ENCODE peak calls at places on chromosomes 3 and 15, in seven cellular contexts. X is NCI-H2029 treated with DMSO at 0.1 percent for 48 hours, S is D721Med, O is tibial artery, A is NCI-H1694 treated with DMSO at 0.1 percent for 48 hours, C is type B pancreatic cell, M is hepatic stellate cell. F is an unnamed sample.
A peak's percentile ranks its signal among the peaks of the same experiment; 100 is the strongest.

GRCh38 chr3:195425849-195426248 is 17.0 kb downstream of the ACAP2 start:
- DNase-seq in C (no peak), X (no peak), S (no peak), M (no peak), O (no peak), A (no peak), F (no peak)

GRCh38 chr3:129289201-129289921 is 10.7 kb downstream of the HMCES start:
- DNase-seq in A (no peak), X (no peak), O (no peak), M (no peak), C (no peak), S (no peak), F (no peak)

GRCh38 chr3:16943857-16944256 is 59.1 kb downstream of the PLCL2 start:
- DNase-seq in A (no peak), S (no peak), O (no peak), C (no peak), X (no peak), M (no peak), F (no peak)

GRCh38 chr3:180871901-180872300 is 40.6 kb upstream of the FXR1 start:
- DNase-seq in X (no peak), O (no peak), S (no peak), M (no peak), C (no peak), A (no peak), F (peak; percentile 2)

GRCh38 chr3:194937751-194938358 is 252.2 kb downstream of the FAM43A start:
- DNase-seq in O (no peak), M (no peak), S (no peak), C (no peak), X (no peak), A (no peak), F (no peak)

GRCh38 chr3:63864008-63864871 is 573 bp downstream of the ATXN7 start:
- DNase-seq in O (peak; percentile 72), C (peak; percentile 69), A (no peak), S (peak; percentile 35), X (no peak), M (peak; percentile 52), F (peak; percentile 47)

GRCh38 chr3:56773588-56774330 is 28.0 kb downstream of the ARHGEF3 start:
- DNase-seq in M (no peak), C (no peak), S (no peak), X (no peak), O (no peak), A (no peak), F (peak; percentile 66)

GRCh38 chr3:193816028-193816395 is 223.0 kb downstream of the OPA1 start:
- DNase-seq in A (no peak), S (no peak), X (no peak), O (no peak), C (no peak), M (no peak), F (no peak)

GRCh38 chr3:127975630-127976029 is 60.6 kb downstream of the KBTBD12 start:
- DNase-seq in A (no peak), X (no peak), S (no peak), C (no peak), O (no peak), M (no peak), F (no peak)

GRCh38 chr15:27070816-27071215 is 99.8 kb downstream of the GABRG3 start:
- DNase-seq in S (no peak), O (no peak), M (no peak), C (no peak), A (no peak), X (no peak), F (no peak)

GRCh38 chr3:191915717-191916116 is 454.8 kb downstream of the PYDC2 start:
- DNase-seq in S (no peak), O (no peak), X (no peak), M (no peak), C (no peak), A (peak; percentile 33), F (no peak)

GRCh38 chr15:38260077-38260476 is 7.4 kb downstream of the SPRED1 start:
- DNase-seq in S (no peak), C (no peak), M (no peak), X (no peak), A (no peak), O (no peak), F (no peak)

GRCh38 chr3:46524008-46524407 is 26.2 kb downstream of the RTP3 start:
- DNase-seq in S (no peak), A (no peak), C (peak; percentile 27), O (no peak), X (no peak), M (no peak), F (no peak)

GRCh38 chr3:99620077-99620476 is 18.3 kb upstream of the COL8A1 start:
- DNase-seq in M (no peak), O (no peak), C (no peak), X (no peak), S (no peak), A (no peak), F (no peak)

GRCh38 chr3:108103971-108104797 is 13.4 kb upstream of the CD47 start:
- DNase-seq in C (no peak), S (no peak), X (no peak), O (no peak), M (no peak), A (peak; percentile 83), F (no peak)

GRCh38 chr3:46083956-46084355 is 56.7 kb upstream of the XCR1 start:
- DNase-seq in A (no peak), M (no peak), S (no peak), X (no peak), C (no peak), O (no peak), F (no peak)

GRCh38 chr3:156898296-156898880 is 72.2 kb downstream of the LEKR1 start:
- DNase-seq in S (no peak), A (no peak), X (no peak), C (no peak), O (no peak), M (no peak), F (no peak)